ENCODE peak calls at places on chromosome 9, in four cellular contexts. One of them, this sample, is unnamed.

GRCh38 chr9:130640681-130641080 is 23.7 kb upstream of the PRDM12 start:
- DNase-seq in brain microvascular endothelial cell: no peak
- DNase-seq in cardiac fibroblast: no peak
- DNase-seq in stimulated activated CD4-positive, alpha-beta T cell treated with anti-CD3 and anti-CD28 coated beads, Interleukin-12 subunit alpha, Interleukin-12 subunit beta, amount 100 ng/mL, for 24 hours: no peak
- DNase-seq in this sample: no peak

GRCh38 chr9:16964228-16964627 is 93.8 kb upstream of the BNC2 start:
- DNase-seq in brain microvascular endothelial cell: peak
- DNase-seq in cardiac fibroblast: peak
- DNase-seq in stimulated activated CD4-positive, alpha-beta T cell treated with anti-CD3 and anti-CD28 coated beads, Interleukin-12 subunit alpha, Interleukin-12 subunit beta, amount 100 ng/mL, for 24 hours: no peak
- DNase-seq in this sample: peak

GRCh38 chr9:28853487-28853886 is 1280.2 kb upstream of the C9orf72 start:
- DNase-seq in brain microvascular endothelial cell: no peak
- DNase-seq in cardiac fibroblast: no peak
- DNase-seq in stimulated activated CD4-positive, alpha-beta T cell treated with anti-CD3 and anti-CD28 coated beads, Interleukin-12 subunit alpha, Interleukin-12 subunit beta, amount 100 ng/mL, for 24 hours: no peak
- DNase-seq in this sample: no peak

GRCh38 chr9:113651896-113652295 is 188.4 kb downstream of the RGS3 start:
- DNase-seq in brain microvascular endothelial cell: no peak
- DNase-seq in cardiac fibroblast: no peak
- DNase-seq in stimulated activated CD4-positive, alpha-beta T cell treated with anti-CD3 and anti-CD28 coated beads, Interleukin-12 subunit alpha, Interleukin-12 subunit beta, amount 100 ng/mL, for 24 hours: no peak
- DNase-seq in this sample: no peak

GRCh38 chr9:7770102-7770501 is 29.5 kb downstream of the DMAC1 start:
- DNase-seq in brain microvascular endothelial cell: no peak
- DNase-seq in cardiac fibroblast: no peak
- DNase-seq in stimulated activated CD4-positive, alpha-beta T cell treated with anti-CD3 and anti-CD28 coated beads, Interleukin-12 subunit alpha, Interleukin-12 subunit beta, amount 100 ng/mL, for 24 hours: no peak
- DNase-seq in this sample: no peak

GRCh38 chr9:75238311-75238976 is 150.1 kb downstream of the OSTF1 start:
- DNase-seq in brain microvascular endothelial cell: peak
- DNase-seq in cardiac fibroblast: peak
- DNase-seq in stimulated activated CD4-positive, alpha-beta T cell treated with anti-CD3 and anti-CD28 coated beads, Interleukin-12 subunit alpha, Interleukin-12 subunit beta, amount 100 ng/mL, for 24 hours: no peak
- DNase-seq in this sample: no peak

GRCh38 chr9:134563397-134563796 is 78.2 kb upstream of the COL5A1 start:
- DNase-seq in brain microvascular endothelial cell: no peak
- DNase-seq in cardiac fibroblast: no peak
- DNase-seq in stimulated activated CD4-positive, alpha-beta T cell treated with anti-CD3 and anti-CD28 coated beads, Interleukin-12 subunit alpha, Interleukin-12 subunit beta, amount 100 ng/mL, for 24 hours: no peak
- DNase-seq in this sample: no peak

GRCh38 chr9:70609542-70610286 is 195.3 kb upstream of the KLF9 start:
- DNase-seq in brain microvascular endothelial cell: peak
- DNase-seq in cardiac fibroblast: peak
- DNase-seq in stimulated activated CD4-positive, alpha-beta T cell treated with anti-CD3 and anti-CD28 coated beads, Interleukin-12 subunit alpha, Interleukin-12 subunit beta, amount 100 ng/mL, for 24 hours: no peak
- DNase-seq in this sample: peak

GRCh38 chr9:89426389-89426961 is 71.4 kb downstream of the SEMA4D start:
- DNase-seq in brain microvascular endothelial cell: no peak
- DNase-seq in cardiac fibroblast: no peak
- DNase-seq in stimulated activated CD4-positive, alpha-beta T cell treated with anti-CD3 and anti-CD28 coated beads, Interleukin-12 subunit alpha, Interleukin-12 subunit beta, amount 100 ng/mL, for 24 hours: no peak
- DNase-seq in this sample: no peak

GRCh38 chr9:113471143-113471542 is 7.6 kb downstream of the RGS3 start:
- DNase-seq in brain microvascular endothelial cell: no peak
- DNase-seq in cardiac fibroblast: no peak
- DNase-seq in stimulated activated CD4-positive, alpha-beta T cell treated with anti-CD3 and anti-CD28 coated beads, Interleukin-12 subunit alpha, Interleukin-12 subunit beta, amount 100 ng/mL, for 24 hours: no peak
- DNase-seq in this sample: no peak

GRCh38 chr9:79896390-79896789 is 324.6 kb downstream of the TLE4 start:
- DNase-seq in brain microvascular endothelial cell: no peak
- DNase-seq in cardiac fibroblast: no peak
- DNase-seq in stimulated activated CD4-positive, alpha-beta T cell treated with anti-CD3 and anti-CD28 coated beads, Interleukin-12 subunit alpha, Interleukin-12 subunit beta, amount 100 ng/mL, for 24 hours: no peak
- DNase-seq in this sample: peak

GRCh38 chr9:78295731-78296130 is 1.2 kb upstream of the PSAT1 start:
- DNase-seq in brain microvascular endothelial cell: no peak
- DNase-seq in cardiac fibroblast: peak
- DNase-seq in stimulated activated CD4-positive, alpha-beta T cell treated with anti-CD3 and anti-CD28 coated beads, Interleukin-12 subunit alpha, Interleukin-12 subunit beta, amount 100 ng/mL, for 24 hours: no peak
- DNase-seq in this sample: no peak

GRCh38 chr9:34437006-34437925 is 21.1 kb downstream of the FAM219A start:
- DNase-seq in brain microvascular endothelial cell: peak
- DNase-seq in cardiac fibroblast: peak
- DNase-seq in stimulated activated CD4-positive, alpha-beta T cell treated with anti-CD3 and anti-CD28 coated beads, Interleukin-12 subunit alpha, Interleukin-12 subunit beta, amount 100 ng/mL, for 24 hours: peak
- DNase-seq in this sample: no peak

GRCh38 chr9:76512826-76513225 is 53.8 kb downstream of the GCNT1 start:
- DNase-seq in brain microvascular endothelial cell: peak
- DNase-seq in cardiac fibroblast: peak
- DNase-seq in stimulated activated CD4-positive, alpha-beta T cell treated with anti-CD3 and anti-CD28 coated beads, Interleukin-12 subunit alpha, Interleukin-12 subunit beta, amount 100 ng/mL, for 24 hours: no peak
- DNase-seq in this sample: no peak

This sample was measured in BJ.